ENCODE peak calls at places on chromosomes 5 and 9, in six cellular contexts. I is activated CD4-positive, alpha-beta T cell treated with anti-CD3 and anti-CD28 coated beads, Interleukin-2, amount 50 U/mL, for 48 hours; L is KG1; H is GM23248; R is NCI-H1436; B is mesendoderm. C is an unnamed sample.
A peak's percentile ranks its signal among the peaks of the same experiment; 100 is the strongest.

GRCh38 chr9:93064392-93065124 is 6.1 kb downstream of the SUSD3 start:
- DNase-seq in I (peak; percentile 91), L (peak; percentile 89), H (no peak), R (no peak), B (peak; percentile 63), C (peak; percentile 94)

GRCh38 chr5:132677191-132677590 is 3.4 kb downstream of the IL4 start:
- DNase-seq in I (no peak), L (no peak), H (peak; percentile 96), R (no peak), B (peak; percentile 65), C (no peak)

GRCh38 chr9:104992696-104993095 is 64.7 kb upstream of the ABCA1 start:
- DNase-seq in I (no peak), L (no peak), H (peak; percentile 17), R (peak; percentile 21), B (peak; percentile 33), C (no peak)

GRCh38 chr9:83220737-83221136 is 157.8 kb upstream of the RASEF start:
- DNase-seq in I (no peak), L (no peak), H (peak; percentile 84), R (no peak), B (no peak), C (no peak)

GRCh38 chr9:69667306-69667705 is 4.9 kb downstream of the APBA1 start:
- DNase-seq in I (no peak), L (no peak), H (peak; percentile 33), R (no peak), B (peak; percentile 23), C (no peak)

GRCh38 chr5:154477382-154478223 is 424 bp downstream of the HAND1 start:
- DNase-seq in I (peak; percentile 25), L (no peak), H (peak; percentile 54), R (no peak), B (peak; percentile 73), C (no peak)

GRCh38 chr5:150481708-150481965 is 26.3 kb upstream of the NDST1 start:
- DNase-seq in I (no peak), L (no peak), H (no peak), R (no peak), B (no peak), C (no peak)

GRCh38 chr5:140196406-140196805 is 21.4 kb downstream of the CYSTM1 start:
- DNase-seq in I (no peak), L (no peak), H (no peak), R (no peak), B (no peak), C (no peak)

GRCh38 chr5:86115164-86115563 is 502.6 kb upstream of the COX7C start:
- DNase-seq in I (no peak), L (no peak), H (no peak), R (no peak), B (no peak), C (no peak)

GRCh38 chr5:60945760-60946253 is 802 bp downstream of the NDUFAF2 start:
- DNase-seq in I (no peak), L (peak; percentile 65), H (peak; percentile 81), R (no peak), B (peak; percentile 53), C (no peak)

GRCh38 chr9:126406075-126406675 is 79.5 kb downstream of the MVB12B start:
- DNase-seq in I (no peak), L (no peak), H (peak; percentile 81), R (no peak), B (no peak), C (no peak)